ENCODE peak calls at places on chromosome 9, in nine cellular contexts. E is GM12865; W is fibroblast of mammary gland; B is epithelial cell of esophagus; T is AG10803; C is CD8-positive, alpha-beta memory T cell; K is right lobe of liver; X is small intestine; L is psoas muscle. Z is an unnamed sample.

GRCh38 chr9:135371535-135371934 is 108.0 kb upstream of the PPP1R26 start:
- DNase-seq in L (no peak), C (no peak), W (no peak), K (no peak), E (no peak), B (no peak), T (no peak), X (no peak), Z (no peak)

GRCh38 chr9:2837915-2838314 is 6.0 kb downstream of the PUM3 start:
- DNase-seq in K (no peak), X (peak), B (peak), C (no peak), W (peak), E (no peak), T (peak), L (no peak), Z (no peak)

GRCh38 chr9:106960238-106960637 is 97.3 kb downstream of the ZNF462 start:
- DNase-seq in K (no peak), X (no peak), W (no peak), C (no peak), T (no peak), B (no peak), L (no peak), E (no peak), Z (peak)

GRCh38 chr9:479316-479715 is 264.7 kb downstream of the DOCK8 start:
- DNase-seq in L (no peak), W (no peak), X (no peak), T (no peak), C (no peak), K (no peak), B (peak), E (no peak), Z (no peak)

GRCh38 chr9:114282104-114282485 is 40.8 kb upstream of the ORM1 start:
- DNase-seq in E (no peak), L (peak), C (no peak), T (no peak), W (no peak), K (peak), B (no peak), X (no peak), Z (no peak)

GRCh38 chr9:123742009-123742767 is 187.7 kb downstream of the DENND1A start:
- DNase-seq in C (no peak), X (no peak), B (no peak), T (peak), W (peak), E (no peak), L (peak), K (peak), Z (no peak)

GRCh38 chr9:108019821-108020220 is 530.3 kb upstream of the KLF4 start:
- DNase-seq in E (no peak), B (peak), K (no peak), C (no peak), X (no peak), W (no peak), L (no peak), T (no peak), Z (no peak)

GRCh38 chr9:136095495-136096058 is 488 bp upstream of the NACC2 start:
- DNase-seq in E (no peak), L (no peak), C (no peak), T (peak), K (no peak), W (peak), B (peak), X (peak), Z (no peak)

GRCh38 chr9:137959641-137960411 is 82.2 kb downstream of the CACNA1B start:
- DNase-seq in C (no peak), X (no peak), K (no peak), T (no peak), L (no peak), E (no peak), W (no peak), B (no peak), Z (no peak)

GRCh38 chr9:95852059-95853032 is 23.1 kb upstream of the ERCC6L2 start:
- DNase-seq in K (no peak), L (no peak), B (peak), W (peak), T (peak), X (no peak), C (no peak), E (peak), Z (no peak)

GRCh38 chr9:100354121-100354800 is 1.5 kb upstream of the TEX10 start:
- DNase-seq in L (no peak), T (no peak), K (no peak), X (no peak), E (peak), B (no peak), C (no peak), W (no peak), Z (no peak)

GRCh38 chr9:89005323-89005722 is 14.1 kb downstream of the S1PR3 start:
- DNase-seq in L (no peak), X (no peak), K (no peak), E (no peak), B (no peak), W (no peak), T (no peak), C (no peak), Z (no peak)

GRCh38 chr9:135887585-135888050 is 19.7 kb downstream of the CAMSAP1 start:
- DNase-seq in L (no peak), C (peak), X (no peak), E (peak), T (no peak), W (no peak), K (no peak), B (no peak), Z (peak)

GRCh38 chr9:135924628-135925338 is 17.4 kb upstream of the CAMSAP1 start:
- DNase-seq in E (peak), W (peak), T (peak), B (no peak), X (no peak), K (peak), C (no peak), L (peak), Z (no peak)

GRCh38 chr9:136685792-136686533 is 1.3 kb downstream of the AGPAT2 start:
- DNase-seq in W (no peak), B (no peak), E (no peak), X (no peak), T (peak), C (no peak), K (peak), L (peak), Z (no peak)

GRCh38 chr9:115717711-115718173 is 435.8 kb upstream of the PAPPA start:
- DNase-seq in E (no peak), B (no peak), C (no peak), L (no peak), W (no peak), X (no peak), T (peak), K (no peak), Z (no peak)

GRCh38 chr9:114205171-114206015 is 50.1 kb downstream of the COL27A1 start:
- DNase-seq in C (no peak), W (no peak), B (no peak), T (no peak), L (peak), X (no peak), K (no peak), E (no peak), Z (no peak)

GRCh38 chr9:125743687-125744428 is 3.3 kb upstream of the PBX3 start:
- DNase-seq in X (no peak), C (no peak), K (no peak), T (peak), W (peak), E (no peak), L (no peak), B (no peak), Z (no peak)

GRCh38 chr9:69579032-69579748 is 93.0 kb downstream of the APBA1 start:
- DNase-seq in C (no peak), L (no peak), E (no peak), B (no peak), K (no peak), T (no peak), X (peak), W (no peak), Z (no peak)

GRCh38 chr9:69577123-69577522 is 95.0 kb downstream of the APBA1 start:
- DNase-seq in E (no peak), C (no peak), K (no peak), T (no peak), X (no peak), B (peak), W (no peak), L (no peak), Z (no peak)

GRCh38 chr9:69580582-69580945 is 91.6 kb downstream of the APBA1 start:
- DNase-seq in K (no peak), B (no peak), X (no peak), T (no peak), L (no peak), C (no peak), E (no peak), W (no peak), Z (peak)

GRCh38 chr9:69579749-69580581 is 92.2 kb downstream of the APBA1 start:
- DNase-seq in L (no peak), T (no peak), E (no peak), B (no peak), K (peak), C (no peak), W (no peak), X (peak), Z (no peak)

DNA sequence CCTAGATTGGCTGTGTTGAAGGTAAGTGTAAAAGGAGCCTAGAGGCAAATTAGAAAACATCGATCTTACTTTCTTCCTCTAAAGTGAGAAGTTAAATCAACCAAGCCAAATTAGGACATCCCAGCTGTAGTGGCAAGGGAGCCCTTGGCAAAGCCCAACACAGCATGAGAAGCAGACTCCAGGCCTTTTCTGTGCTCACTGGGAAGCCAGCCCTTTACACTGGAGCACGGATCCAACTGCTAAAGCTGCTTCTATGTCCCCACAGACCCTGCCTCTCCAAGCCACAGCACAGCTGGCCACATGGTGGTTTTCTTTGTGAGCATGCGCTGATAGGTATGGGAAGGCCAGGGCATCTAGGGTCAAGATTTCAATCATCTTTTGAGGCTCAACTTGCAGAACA is 94.1 kb downstream of the APBA1 start:
- DNase-seq in L (peak), W (no peak), T (no peak), X (no peak), K (no peak), C (no peak), B (no peak), E (no peak), Z (no peak)
- H3K4me3 ChIP-seq in L (no peak), W (no peak), T (no peak), X (no peak), K (no peak), C (no peak), B (no peak), E (no peak), Z (no peak)

GRCh38 chr9:18982246-18982589 is 50.8 kb downstream of the SAXO1 start:
- DNase-seq in C (no peak), B (peak), K (no peak), T (no peak), W (no peak), E (no peak), L (peak), X (no peak), Z (no peak)
- H3K4me3 ChIP-seq in C (no peak), B (no peak), K (no peak), T (no peak), W (no peak), E (no peak), L (no peak), X (no peak), Z (no peak)

GRCh38 chr9:76902395-76902794 is 3.5 kb downstream of the PRUNE2 start:
- DNase-seq in T (no peak), W (no peak), L (no peak), E (no peak), X (no peak), K (no peak), B (no peak), C (no peak), Z (peak)
- H3K4me3 ChIP-seq in T (no peak), W (no peak), L (no peak), E (no peak), X (no peak), K (no peak), B (no peak), C (no peak), Z (no peak)

GRCh38 chr9:38043931-38044623 is 24.9 kb downstream of the SHB start:
- DNase-seq in C (no peak), W (no peak), E (no peak), B (peak), K (no peak), X (peak), L (no peak), T (no peak), Z (no peak)

GRCh38 chr9:38046669-38047300 is 22.2 kb downstream of the SHB start:
- DNase-seq in W (no peak), C (no peak), X (peak), L (no peak), T (peak), K (peak), B (peak), E (no peak), Z (no peak)

GRCh38 chr9:38044706-38045105 is 24.3 kb downstream of the SHB start:
- DNase-seq in X (no peak), E (no peak), T (no peak), W (no peak), B (no peak), L (no peak), K (no peak), C (no peak), Z (no peak)

GRCh38 chr9:38048319-38048969 is 20.6 kb downstream of the SHB start:
- DNase-seq in W (peak), K (no peak), C (no peak), B (no peak), X (no peak), E (no peak), T (peak), L (peak), Z (no peak)

GRCh38 chr9:38047301-38048251 is 21.5 kb downstream of the SHB start:
- DNase-seq in W (peak), T (peak), X (peak), E (no peak), L (peak), K (peak), C (no peak), B (peak), Z (peak)
- H3K4me3 ChIP-seq in W (no peak), T (peak), X (no peak), E (no peak), L (peak), K (no peak), C (no peak), B (no peak), Z (no peak)

GRCh38 chr9:133958756-133959155 is 33.4 kb downstream of the VAV2 start:
- DNase-seq in B (peak), C (no peak), E (peak), L (peak), X (no peak), K (peak), W (no peak), T (no peak), Z (no peak)
- H3K4me3 ChIP-seq in B (no peak), C (no peak), E (peak), L (no peak), X (no peak), K (no peak), W (no peak), T (no peak), Z (no peak)

GRCh38 chr9:21996438-21996837 is 1.8 kb downstream of the CDKN2B-AS1 start:
- DNase-seq in C (no peak), B (no peak), T (no peak), E (no peak), K (no peak), L (no peak), W (no peak), X (no peak), Z (no peak)
- H3K4me3 ChIP-seq in C (no peak), B (no peak), T (no peak), E (no peak), K (no peak), L (no peak), W (no peak), X (no peak), Z (no peak)

DNA sequence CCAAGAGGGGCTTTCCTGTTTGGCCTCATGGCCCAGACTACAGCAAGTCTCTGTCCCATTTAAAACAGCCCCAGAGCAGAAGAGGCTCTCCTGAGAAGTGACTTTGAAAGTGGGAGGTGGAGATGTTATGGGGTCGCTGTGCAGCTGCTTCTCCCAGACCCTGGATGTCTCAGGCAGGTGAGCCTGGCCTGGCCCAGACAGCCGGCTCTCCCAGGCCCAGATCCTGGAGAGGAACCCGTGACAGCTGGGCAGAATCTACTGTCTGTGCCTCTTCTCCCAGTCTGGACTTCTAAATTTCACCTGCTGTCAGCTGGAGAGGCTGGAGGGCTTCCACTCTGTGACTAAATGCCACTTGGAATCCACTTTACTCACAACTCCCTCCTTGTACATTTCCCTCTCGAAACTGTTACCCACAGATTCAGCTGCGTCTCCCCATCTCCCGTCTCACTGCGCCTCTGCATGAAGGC is 20.5 kb downstream of the FAM78A start:
- DNase-seq in E (peak), L (no peak), B (no peak), W (no peak), C (no peak), T (no peak), K (peak), X (no peak), Z (no peak)
- H3K4me3 ChIP-seq in E (peak), L (no peak), B (no peak), W (no peak), C (peak), T (peak), K (no peak), X (no peak), Z (peak)

Z was measured in Jurkat, Clone E6-1.